ENCODE peak calls at places on chromosomes 7 and 10, in five cellular contexts. T is RWPE2, O is choroid plexus epithelial cell, D is MM.1S, M is cardiac fibroblast. Y is an unnamed sample.
A peak's percentile ranks its signal among the peaks of the same experiment; 100 is the strongest.

GRCh38 chr10:49053053-49053997 is 62.0 kb downstream of the VSTM4 start:
- DNase-seq in T (no peak), O (no peak), D (peak; percentile 92), M (no peak), Y (no peak)

GRCh38 chr10:34933676-34934075 is 118.6 kb upstream of the PARD3 start:
- DNase-seq in T (no peak), O (peak; percentile 91), D (no peak), M (peak; percentile 14), Y (no peak)

GRCh38 chr10:13993169-13993568 is 337.6 kb downstream of the FRMD4A start:
- DNase-seq in T (no peak), O (peak; percentile 64), D (no peak), M (peak; percentile 74), Y (no peak)

GRCh38 chr7:45325378-45325777 is 167.8 kb downstream of the RAMP3 start:
- DNase-seq in T (no peak), O (no peak), D (no peak), M (no peak), Y (no peak)

GRCh38 chr10:63788152-63788821 is 267.1 kb downstream of the REEP3 start:
- DNase-seq in T (no peak), O (no peak), D (no peak), M (no peak), Y (no peak)

GRCh38 chr7:131190146-131190545 is 137.5 kb upstream of the MKLN1 start:
- DNase-seq in T (no peak), O (peak; percentile 69), D (no peak), M (peak; percentile 28), Y (no peak)

GRCh38 chr7:152956006-152956405 is 196.5 kb downstream of the ACTR3B start:
- DNase-seq in T (no peak), O (no peak), D (no peak), M (no peak), Y (no peak)

GRCh38 chr7:137987011-137987334 is 14.9 kb downstream of the CREB3L2 start:
- DNase-seq in T (no peak), O (no peak), D (no peak), M (no peak), Y (no peak)

GRCh38 chr10:100346351-100346764 is 675 bp upstream of the SCD start:
- DNase-seq in T (peak; percentile 85), O (peak; percentile 64), D (peak; percentile 65), M (peak; percentile 75), Y (peak; percentile 69)

GRCh38 chr10:11017575-11018425 is at the start of gene CELF2:
- DNase-seq in T (peak; percentile 50), O (peak; percentile 15), D (peak; percentile 91), M (peak; percentile 10), Y (no peak)

GRCh38 chr10:122044713-122045112 is 55.8 kb downstream of the TACC2 start:
- DNase-seq in T (no peak), O (peak; percentile 63), D (no peak), M (peak; percentile 20), Y (no peak)

GRCh38 chr7:158241919-158242318 is 345.7 kb downstream of the PTPRN2 start:
- DNase-seq in T (no peak), O (no peak), D (no peak), M (no peak), Y (no peak)

GRCh38 chr10:93488956-93489528 is 6.9 kb upstream of the MYOF start:
- DNase-seq in T (no peak), O (no peak), D (no peak), M (no peak), Y (no peak)

GRCh38 chr10:88421590-88421989 is 161.5 kb downstream of the RNLS start:
- DNase-seq in T (no peak), O (no peak), D (no peak), M (no peak), Y (no peak)

GRCh38 chr10:12348870-12349627 is at the start of gene CAMK1D:
- DNase-seq in T (no peak), O (peak; percentile 75), D (peak; percentile 89), M (peak; percentile 56), Y (no peak)

GRCh38 chr10:101777857-101778145 is 1.9 kb upstream of the FGF8 start:
- DNase-seq in T (no peak), O (no peak), D (no peak), M (no peak), Y (no peak)

GRCh38 chr10:73997806-73998622 is at the start of gene VCL:
- DNase-seq in T (peak; percentile 97), O (peak; percentile 99), D (peak; percentile 96), M (peak; percentile 99), Y (peak; percentile 92)

GRCh38 chr10:109939253-109939961 is 16.1 kb upstream of the XPNPEP1 start:
- DNase-seq in T (no peak), O (no peak), D (no peak), M (peak; percentile 28), Y (no peak)

GRCh38 chr10:124562425-124563060 is 100.9 kb downstream of the LHPP start:
- DNase-seq in T (no peak), O (peak; percentile 13), D (no peak), M (peak; percentile 76), Y (no peak)

GRCh38 chr10:113356794-113357687 is 195.8 kb upstream of the HABP2 start:
- DNase-seq in T (no peak), O (no peak), D (no peak), M (no peak), Y (no peak)

GRCh38 chr10:69936091-69936490 is 116.6 kb upstream of the MACROH2A2 start:
- DNase-seq in T (no peak), O (peak; percentile 23), D (peak; percentile 35), M (peak; percentile 6), Y (no peak)

GRCh38 chr7:28790467-28790866 is 167.7 kb downstream of the TRIL start:
- DNase-seq in T (no peak), O (no peak), D (no peak), M (peak; percentile 7), Y (no peak)

GRCh38 chr7:124566576-124566975 is 199.0 kb downstream of the GPR37 start:
- DNase-seq in T (peak; percentile 83), O (peak; percentile 70), D (no peak), M (no peak), Y (no peak)

GRCh38 chr7:72924417-72924747 is 513 bp upstream of the POM121 start:
- DNase-seq in T (no peak), O (no peak), D (peak; percentile 28), M (no peak), Y (no peak)

GRCh38 chr7:4799508-4800268 is 24.3 kb downstream of the AP5Z1 start:
- DNase-seq in T (peak; percentile 57), O (no peak), D (no peak), M (peak; percentile 47), Y (no peak)

GRCh38 chr10:131207584-131208532 is 103.7 kb downstream of the TCERG1L start:
- DNase-seq in T (peak; percentile 27), O (no peak), D (no peak), M (no peak), Y (no peak)

GRCh38 chr7:108294595-108294994 is 161.6 kb downstream of the NRCAM start:
- DNase-seq in T (no peak), O (no peak), D (no peak), M (peak; percentile 41), Y (no peak)
- TF ChIP-seq CTCF in T (no peak), O (no peak), D (no peak), M (no peak), Y (no peak)

GRCh38 chr10:6202098-6202683 is 541 bp upstream of the PFKFB3 start:
- DNase-seq in T (no peak), O (no peak), D (no peak), M (no peak), Y (no peak)
- H3K4me3 ChIP-seq in T (peak overlapping the region; percentile 67), O (peak overlapping the region; percentile 59), D (peak overlapping the region; percentile 82), M (peak overlapping the region; percentile 47), Y (peak overlapping the region; percentile 41)

DNA sequence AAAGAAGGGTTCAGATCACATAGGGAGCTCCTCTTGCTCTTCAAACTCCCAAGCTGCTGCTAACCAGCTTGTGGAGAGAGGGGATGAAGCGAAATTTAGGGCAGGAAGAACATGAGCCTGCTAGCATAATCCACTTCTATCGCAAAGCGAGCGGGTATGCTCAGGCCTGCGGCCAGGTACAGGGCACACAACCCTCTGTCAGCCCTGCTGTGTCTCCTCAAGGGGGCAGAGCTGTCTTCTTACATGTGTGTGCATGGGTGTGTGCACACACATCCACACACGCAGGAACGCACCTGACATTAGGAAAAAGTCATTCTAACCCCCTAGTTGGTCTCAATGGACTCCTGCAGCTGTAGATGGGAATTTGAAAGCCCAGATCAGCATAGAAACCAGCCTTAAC is 80.2 kb downstream of the PPP1R3C start:
- DNase-seq in T (no peak), O (peak; percentile 49), D (no peak), M (peak; percentile 53), Y (no peak)
- TF ChIP-seq CTCF in T (no peak), O (peak; percentile 78), D (peak; percentile 4), M (peak; percentile 75), Y (peak; percentile 49)

GRCh38 chr7:1224093-1224702 is 8.5 kb upstream of the UNCX start:
- DNase-seq in T (no peak), O (no peak), D (no peak), M (no peak), Y (no peak)
- H3K4me3 ChIP-seq in T (no peak overlapping the region), O (no peak overlapping the region), D (no peak overlapping the region), M (no peak overlapping the region), Y (no peak overlapping the region)

GRCh38 chr7:143410523-143411004 is 1.9 kb upstream of the EPHA1 start:
- DNase-seq in T (no peak), O (no peak), D (no peak), M (peak; percentile 74), Y (no peak)

GRCh38 chr7:143408247-143408685 is 390 bp downstream of the EPHA1 start:
- DNase-seq in T (no peak), O (no peak), D (no peak), M (no peak), Y (no peak)

GRCh38 chr7:143405671-143406352 is 2.8 kb downstream of the EPHA1 start:
- DNase-seq in T (no peak), O (no peak), D (no peak), M (no peak), Y (no peak)

GRCh38 chr7:143407296-143408246 is 1.1 kb downstream of the EPHA1 start:
- DNase-seq in T (no peak), O (no peak), D (no peak), M (no peak), Y (no peak)

GRCh38 chr7:143408686-143409551 is at the start of gene EPHA1:
- DNase-seq in T (no peak), O (no peak), D (peak; percentile 90), M (peak; percentile 16), Y (no peak)
- TF ChIP-seq CTCF in T (peak; percentile 73), O (peak; percentile 49), D (peak; percentile 51), M (peak; percentile 23), Y (peak; percentile 31)

GRCh38 chr10:103852856-103853255 is 2.5 kb downstream of the SH3PXD2A start:
- DNase-seq in T (no peak), O (no peak), D (no peak), M (peak; percentile 67), Y (no peak)
- H3K4me3 ChIP-seq in T (peak overlapping the region; percentile 95), O (no peak overlapping the region), D (no peak overlapping the region), M (no peak overlapping the region), Y (no peak overlapping the region)

Y was measured in retinal pigment epithelial cell.